ENCODE peak calls at places on chromosomes 4 and X, in four cellular contexts. B is psoas muscle; L is left ventricle myocardium inferior; C is activated CD8-positive, alpha-beta memory T cell treated with anti-CD3 and anti-CD28 coated beads for 48 hours. T is an unnamed sample.

GRCh38 chr4:6918345-6918744 is 8.7 kb downstream of the TBC1D14 start:
- DNase-seq in C (no peak), B (no peak), L (no peak), T (no peak)

GRCh38 chr4:186839122-186840037 is 115.7 kb upstream of the FAT1 start:
- DNase-seq in B (peak; percentile 38), L (no peak), C (no peak), T (peak; percentile 58)

GRCh38 chrX:72029473-72030411 is 102.0 kb downstream of the RTL5 start:
- DNase-seq in C (no peak), B (no peak), L (no peak), T (no peak)

GRCh38 chr4:149980941-149981340 is 97.3 kb upstream of the DCLK2 start:
- DNase-seq in L (peak; percentile 24), C (peak; percentile 11), B (peak; percentile 21), T (peak; percentile 41)

GRCh38 chrX:40272141-40272540 is 174.4 kb upstream of the BCOR start:
- DNase-seq in C (no peak), B (no peak), L (no peak), T (no peak)

GRCh38 chr4:47315346-47315745 is 148.2 kb downstream of the COMMD8 start:
- DNase-seq in B (no peak), C (no peak), L (no peak), T (no peak)

GRCh38 chr4:149927514-149927913 is 111.9 kb upstream of the IQCM start:
- DNase-seq in C (no peak), L (no peak), B (no peak), T (no peak)

GRCh38 chr4:177320721-177321120 is 11.0 kb downstream of the NEIL3 start:
- DNase-seq in C (no peak), B (no peak), L (no peak), T (no peak)

GRCh38 chr4:140628016-140628415 is 59.3 kb upstream of the UCP1 start:
- DNase-seq in L (no peak), B (no peak), C (no peak), T (no peak)

GRCh38 chrX:18674417-18674787 is 2.5 kb upstream of the RS1 start:
- DNase-seq in C (no peak), B (no peak), L (peak; percentile 23), T (peak; percentile 60)

GRCh38 chr4:158809611-158810486 is 41.0 kb downstream of the FNIP2 start:
- DNase-seq in C (no peak), L (no peak), B (no peak), T (no peak)

GRCh38 chr4:68373513-68373912 is 23.6 kb upstream of the YTHDC1 start:
- DNase-seq in C (peak; percentile 4), B (peak; percentile 78), L (peak; percentile 78), T (peak; percentile 85)

GRCh38 chr4:6332042-6332668 is 62.5 kb downstream of the WFS1 start:
- DNase-seq in B (no peak), C (no peak), L (no peak), T (peak; percentile 39)

GRCh38 chrX:135974279-135974856 is 580 bp upstream of the MMGT1 start:
- DNase-seq in L (peak; percentile 81), C (no peak), B (peak; percentile 74), T (peak; percentile 79)

GRCh38 chrX:106300239-106300638 is 132.1 kb downstream of the PWWP3B start:
- DNase-seq in L (no peak), C (no peak), B (no peak), T (no peak)

GRCh38 chrX:52556741-52557140 is 39.9 kb upstream of the XAGE1B start:
- DNase-seq in B (no peak), C (no peak), L (no peak), T (no peak)

GRCh38 chrX:72346306-72346949 is 40.7 kb upstream of the CITED1 start:
- DNase-seq in B (no peak), L (no peak), C (no peak), T (no peak)